ENCODE peak calls at places on chromosomes 2 and 18, in four cellular contexts. F is body of pancreas, K is astrocyte, C is hepatocyte. Q is an unnamed sample.

GRCh38 chr2:8408560-8409460 is 273.0 kb upstream of the ID2 start:
- DNase-seq in F (no peak), K (no peak), C (no peak), Q (no peak)

GRCh38 chr18:62852851-62853250 is 137.5 kb downstream of the PHLPP1 start:
- DNase-seq in F (no peak), K (peak; percentile 30), C (no peak), Q (no peak)

GRCh38 chr2:168394262-168394661 is 61.8 kb upstream of the CERS6 start:
- DNase-seq in F (no peak), K (no peak), C (no peak), Q (no peak)

GRCh38 chr18:71797554-71797953 is 746.6 kb downstream of the CBLN2 start:
- DNase-seq in F (no peak), K (peak; percentile 10), C (no peak), Q (no peak)

GRCh38 chr2:241157841-241158545 is 7.7 kb downstream of the PPP1R7 start:
- DNase-seq in F (no peak), K (peak; percentile 25), C (no peak), Q (no peak)

GRCh38 chr18:13477147-13477683 is 249.1 kb downstream of the FAM210A start:
- DNase-seq in F (no peak), K (no peak), C (no peak), Q (no peak)

GRCh38 chr2:117856415-117857210 is 42.1 kb downstream of the DDX18 start:
- DNase-seq in F (no peak), K (peak; percentile 96), C (no peak), Q (no peak)

GRCh38 chr2:20049631-20050030 is 1.8 kb downstream of the LAPTM4A start:
- DNase-seq in F (no peak), K (peak; percentile 24), C (no peak), Q (no peak)

GRCh38 chr2:86500325-86500724 is 59.2 kb downstream of the KDM3A start:
- DNase-seq in F (no peak), K (no peak), C (no peak), Q (no peak)

GRCh38 chr2:165911231-165911630 is 42.3 kb downstream of the TTC21B start:
- DNase-seq in F (no peak), K (peak; percentile 49), C (no peak), Q (no peak)

GRCh38 chr18:7447629-7448028 is 119.5 kb upstream of the PTPRM start:
- DNase-seq in F (no peak), K (no peak), C (no peak), Q (no peak)

GRCh38 chr2:151258121-151258520 is 3.5 kb downstream of the RBM43 start:
- DNase-seq in F (no peak), K (peak; percentile 86), C (no peak), Q (no peak)

GRCh38 chr18:61738488-61738887 is 154.3 kb downstream of the RNF152 start:
- DNase-seq in F (no peak), K (peak; percentile 13), C (no peak), Q (no peak)

GRCh38 chr18:43534511-43534910 is 257.2 kb upstream of the SYT4 start:
- DNase-seq in F (no peak), K (peak; percentile 8), C (peak; percentile 4), Q (no peak)

GRCh38 chr2:8031370-8031769 is 650.5 kb upstream of the ID2 start:
- DNase-seq in F (no peak), K (no peak), C (no peak), Q (no peak)

GRCh38 chr2:152347076-152347475 is 12.1 kb downstream of the FMNL2 start:
- DNase-seq in F (no peak), K (peak; percentile 96), C (no peak), Q (no peak)

GRCh38 chr2:73059106-73059505 is 12.4 kb downstream of the SFXN5 start:
- DNase-seq in F (no peak), K (no peak), C (no peak), Q (no peak)

GRCh38 chr2:178915423-178915822 is 108.2 kb upstream of the TTN start:
- DNase-seq in F (no peak), K (no peak), C (no peak), Q (no peak)

GRCh38 chr18:46481048-46481846 is 175.8 kb downstream of the LOXHD1 start:
- DNase-seq in F (no peak), K (peak; percentile 12), C (peak; percentile 69), Q (no peak)

GRCh38 chr2:56191617-56192016 is 7.8 kb downstream of the CCDC85A start:
- DNase-seq in F (no peak), K (peak; percentile 29), C (peak; percentile 72), Q (peak; percentile 40)

GRCh38 chr2:3608373-3609278 is 13.7 kb downstream of the COLEC11 start:
- DNase-seq in F (no peak), K (no peak), C (no peak), Q (no peak)

GRCh38 chr18:3135536-3135935 is 84.2 kb downstream of the MYOM1 start:
- DNase-seq in F (no peak), K (no peak), C (no peak), Q (no peak)

GRCh38 chr2:134823832-134824231 is 14.6 kb upstream of the ACMSD start:
- DNase-seq in F (no peak), K (no peak), C (no peak), Q (no peak)

GRCh38 chr2:9240745-9241144 is 34.1 kb downstream of the ASAP2 start:
- DNase-seq in F (no peak), K (peak; percentile 66), C (peak; percentile 30), Q (no peak)

GRCh38 chr2:176652300-176653182 is 383.3 kb downstream of the MTX2 start:
- DNase-seq in F (no peak), K (peak; percentile 28), C (peak; percentile 75), Q (peak; percentile 13)

GRCh38 chr2:142130111-142131015 is 453 bp downstream of the LRP1B start:
- DNase-seq in F (peak; percentile 68), K (peak; percentile 77), C (peak; percentile 82), Q (peak; percentile 15)

GRCh38 chr2:97870396-97870843 is 125.3 kb downstream of the TMEM131 start:
- DNase-seq in F (no peak), K (peak; percentile 94), C (peak; percentile 25), Q (no peak)

GRCh38 chr2:75634945-75635344 is 11.6 kb upstream of the MRPL19 start:
- DNase-seq in F (no peak), K (no peak), C (no peak), Q (no peak)

GRCh38 chr2:155377178-155377780 is 678.8 kb downstream of the KCNJ3 start:
- DNase-seq in F (no peak), K (peak; percentile 16), C (peak; percentile 30), Q (peak; percentile 4)

GRCh38 chr2:229445501-229446294 is 174.6 kb upstream of the PID1 start:
- DNase-seq in F (no peak), K (peak; percentile 75), C (no peak), Q (no peak)

GRCh38 chr2:241952816-241953215 is 83.3 kb downstream of the RTP5 start:
- DNase-seq in F (peak; percentile 3), K (no peak), C (no peak), Q (no peak)

GRCh38 chr18:9710037-9710436 is 1.9 kb downstream of the RAB31 start:
- DNase-seq in F (no peak), K (no peak), C (no peak), Q (no peak)

GRCh38 chr2:53403836-53404413 is 363.7 kb upstream of the CHAC2 start:
- DNase-seq in F (no peak), K (peak; percentile 77), C (no peak), Q (no peak)

GRCh38 chr18:43422483-43422882 is 145.2 kb upstream of the SYT4 start:
- DNase-seq in F (no peak), K (peak; percentile 3), C (peak; percentile 34), Q (peak; percentile 95)

GRCh38 chr2:109069430-109070194 is 59.4 kb upstream of the SH3RF3 start:
- DNase-seq in F (no peak), K (no peak), C (peak; percentile 61), Q (no peak)

GRCh38 chr2:109066501-109066900 is 62.5 kb upstream of the SH3RF3 start:
- DNase-seq in F (no peak), K (no peak), C (no peak), Q (no peak)

GRCh38 chr2:109065335-109065734 is 63.7 kb upstream of the SH3RF3 start:
- DNase-seq in F (peak; percentile 20), K (no peak), C (peak; percentile 13), Q (no peak)

GRCh38 chr2:109066917-109067828 is 61.8 kb upstream of the SH3RF3 start:
- DNase-seq in F (no peak), K (no peak), C (peak; percentile 19), Q (no peak)

GRCh38 chr2:109067829-109068152 is 61.2 kb upstream of the SH3RF3 start:
- DNase-seq in F (no peak), K (no peak), C (peak; percentile 37), Q (no peak)
- TF ChIP-seq CTCF in F (no peak), K (no peak), C (no peak), Q (no peak)

GRCh38 chr2:235050992-235051351 is 99.2 kb downstream of the SH3BP4 start:
- DNase-seq in F (peak; percentile 99), K (peak; percentile 92), C (peak; percentile 78), Q (peak; percentile 92)
- TF ChIP-seq CTCF in F (peak; percentile 40), K (no peak), C (peak; percentile 16), Q (peak; percentile 34)

GRCh38 chr2:74457129-74457548 is 1.1 kb upstream of the WBP1 start:
- DNase-seq in F (no peak), K (no peak), C (no peak), Q (no peak)
- TF ChIP-seq CTCF in F (no peak), K (no peak), C (no peak), Q (no peak)

GRCh38 chr2:59776726-59777008 is 776.8 kb downstream of the BCL11A start:
- DNase-seq in F (no peak), K (no peak), C (no peak), Q (no peak)

GRCh38 chr2:59777120-59777519 is 776.3 kb downstream of the BCL11A start:
- DNase-seq in F (no peak), K (no peak), C (no peak), Q (no peak)

GRCh38 chr2:59770651-59771050 is 782.8 kb downstream of the BCL11A start:
- DNase-seq in F (no peak), K (no peak), C (no peak), Q (no peak)

GRCh38 chr2:59774821-59775463 is 778.5 kb downstream of the BCL11A start:
- DNase-seq in F (no peak), K (no peak), C (no peak), Q (no peak)
- TF ChIP-seq CTCF in F (no peak), K (no peak), C (no peak), Q (no peak)

GRCh38 chr2:157093666-157094065 is 163.8 kb upstream of the GALNT5 start:
- DNase-seq in F (no peak), K (no peak), C (no peak), Q (no peak)
- TF ChIP-seq CTCF in F (no peak), K (no peak), C (no peak), Q (no peak)

GRCh38 chr2:181891258-181891965 is at the start of gene ITPRID2:
- DNase-seq in F (peak; percentile 91), K (peak; percentile 80), C (peak; percentile 96), Q (no peak)
- TF ChIP-seq CTCF in F (no peak), K (no peak), C (peak; percentile 3), Q (no peak)

GRCh38 chr2:106642679-106643078 is 155.5 kb downstream of the CD8B2 start:
- DNase-seq in F (no peak), K (no peak), C (no peak), Q (peak; percentile 64)

GRCh38 chr2:106638609-106639008 is 151.4 kb downstream of the CD8B2 start:
- DNase-seq in F (no peak), K (no peak), C (no peak), Q (no peak)

GRCh38 chr2:106638043-106638442 is 150.9 kb downstream of the CD8B2 start:
- DNase-seq in F (no peak), K (no peak), C (peak; percentile 21), Q (peak; percentile 19)
- TF ChIP-seq CTCF in F (peak; percentile 49), K (peak; percentile 31), C (peak; percentile 68), Q (peak; percentile 43)